ENCODE peak calls at places on chromosomes 4 and X, in five cellular contexts. S, Q, L, U and Y are unnamed samples.

GRCh38 chrX:12308420-12308819 is 170.1 kb downstream of the FRMPD4 start:
- DNase-seq in S (no peak), Q (no peak), L (no peak), U (no peak), Y (no peak)

GRCh38 chr4:44118971-44119680 is 329.5 kb downstream of the KCTD8 start:
- DNase-seq in S (no peak), Q (no peak), L (no peak), U (peak; percentile 63), Y (no peak)

GRCh38 chr4:38800366-38800765 is 4.2 kb downstream of the TLR1 start:
- DNase-seq in S (no peak), Q (no peak), L (no peak), U (no peak), Y (no peak)

GRCh38 chr4:174277433-174277832 is 6.0 kb downstream of the FBXO8 start:
- DNase-seq in S (no peak), Q (no peak), L (no peak), U (no peak), Y (no peak)

GRCh38 chr4:82372502-82372873 is 1.3 kb downstream of the HNRNPD start:
- DNase-seq in S (no peak), Q (peak; percentile 22), L (peak; percentile 63), U (peak; percentile 22), Y (peak; percentile 22)

GRCh38 chr4:104491396-104491821 is 3.3 kb downstream of the CXXC4 start:
- DNase-seq in S (peak; percentile 70), Q (no peak), L (peak; percentile 74), U (no peak), Y (peak; percentile 44)

GRCh38 chr4:113699772-113700171 is 61.8 kb downstream of the CAMK2D start:
- DNase-seq in S (no peak), Q (peak; percentile 76), L (no peak), U (peak; percentile 39), Y (no peak)

GRCh38 chr4:87835732-87836131 is 3.0 kb downstream of the MEPE start:
- DNase-seq in S (no peak), Q (no peak), L (no peak), U (no peak), Y (no peak)

GRCh38 chr4:20271954-20272353 is 20.2 kb downstream of the SLIT2 start:
- DNase-seq in S (no peak), Q (no peak), L (no peak), U (no peak), Y (no peak)

GRCh38 chr4:22348410-22348809 is 167.5 kb downstream of the ADGRA3 start:
- DNase-seq in S (no peak), Q (peak; percentile 70), L (no peak), U (no peak), Y (no peak)

GRCh38 chr4:104559502-104559901 is 64.8 kb upstream of the CXXC4 start:
- DNase-seq in S (no peak), Q (no peak), L (no peak), U (no peak), Y (no peak)

GRCh38 chr4:5041609-5042234 is 9.6 kb upstream of the STK32B start:
- DNase-seq in S (no peak), Q (no peak), L (no peak), U (no peak), Y (no peak)

GRCh38 chr4:5048721-5049120 is 2.6 kb upstream of the STK32B start:
- DNase-seq in S (no peak), Q (no peak), L (no peak), U (no peak), Y (no peak)

GRCh38 chr4:5043579-5043978 is 7.7 kb upstream of the STK32B start:
- DNase-seq in S (no peak), Q (no peak), L (no peak), U (no peak), Y (no peak)

GRCh38 chr4:5044341-5044740 is 6.9 kb upstream of the STK32B start:
- DNase-seq in S (no peak), Q (no peak), L (no peak), U (peak; percentile 45), Y (no peak)

GRCh38 chr4:5045099-5045498 is 6.2 kb upstream of the STK32B start:
- DNase-seq in S (no peak), Q (no peak), L (no peak), U (no peak), Y (no peak)
- TF ChIP-seq CTCF in S (no peak), Q (no peak), L (no peak), U (no peak), Y (no peak)

GRCh38 chr4:2932561-2932950 is 30.6 kb downstream of the NOP14 start:
- DNase-seq in S (peak; percentile 65), Q (no peak), L (no peak), U (no peak), Y (no peak)

GRCh38 chr4:2930135-2930805 is 32.9 kb downstream of the NOP14 start:
- DNase-seq in S (peak; percentile 65), Q (no peak), L (peak; percentile 31), U (no peak), Y (no peak)

GRCh38 chr4:2929469-2929868 is 33.7 kb downstream of the NOP14 start:
- DNase-seq in S (peak; percentile 63), Q (no peak), L (no peak), U (no peak), Y (no peak)

GRCh38 chr4:2931765-2932560 is 31.2 kb downstream of the NOP14 start:
- DNase-seq in S (peak; percentile 85), Q (no peak), L (no peak), U (no peak), Y (no peak)

DNA sequence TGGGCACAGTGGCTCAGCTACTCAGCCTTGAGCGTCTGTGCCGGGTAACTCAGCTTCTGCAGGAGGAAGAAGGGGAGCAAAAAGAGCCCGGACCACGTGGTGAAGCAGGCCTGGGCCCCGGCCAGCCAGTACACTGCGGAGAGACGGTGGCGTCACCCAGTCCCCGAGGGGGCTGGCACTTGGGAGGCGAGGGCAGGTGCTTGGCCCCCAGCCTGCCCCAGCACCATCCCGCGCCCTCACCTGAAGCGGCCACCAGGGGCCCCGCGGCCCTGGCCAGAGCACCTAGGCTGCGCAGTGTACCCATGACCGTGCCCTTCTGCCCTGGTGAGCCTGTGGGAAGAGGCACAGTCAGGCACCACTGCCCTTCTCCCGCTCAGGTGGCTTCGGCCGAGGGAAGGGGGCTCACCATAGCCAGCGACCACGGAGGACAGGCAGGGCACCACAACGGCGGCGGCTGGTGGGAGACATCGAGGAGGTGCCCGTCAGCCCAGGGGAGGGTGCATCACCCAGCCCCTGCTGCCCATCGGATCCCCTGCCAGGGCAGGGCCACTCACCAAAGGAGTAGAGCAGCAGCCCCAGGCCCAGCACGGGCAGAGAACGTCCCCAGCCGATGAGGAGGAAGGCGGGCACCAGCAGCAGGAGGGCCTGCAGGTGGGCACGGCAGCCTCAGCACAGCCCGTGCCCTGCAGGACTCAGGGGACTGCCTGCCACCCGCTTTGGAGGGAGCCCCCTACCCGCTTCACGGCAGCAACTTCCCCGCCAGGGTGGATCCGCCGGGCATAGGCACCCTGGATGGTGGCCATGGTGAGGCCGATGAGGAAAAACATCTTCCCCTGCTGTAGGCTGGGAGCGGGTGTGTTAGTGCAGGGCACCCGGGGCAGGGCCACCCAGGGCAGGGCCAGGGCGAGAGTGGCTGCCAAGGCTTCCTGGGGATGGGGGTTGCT is 32.1 kb downstream of the NOP14 start:
- DNase-seq in S (peak; percentile 93), Q (no peak), L (no peak), U (no peak), Y (no peak)
- TF ChIP-seq CTCF in S (peak; percentile 38), Q (no peak), L (peak; percentile 2), U (peak; percentile 39), Y (peak; percentile 24)

GRCh38 chrX:155666741-155667140 is 54.0 kb upstream of the TMLHE start:
- DNase-seq in S (no peak), Q (no peak), L (no peak), U (no peak), Y (no peak)

DNA sequence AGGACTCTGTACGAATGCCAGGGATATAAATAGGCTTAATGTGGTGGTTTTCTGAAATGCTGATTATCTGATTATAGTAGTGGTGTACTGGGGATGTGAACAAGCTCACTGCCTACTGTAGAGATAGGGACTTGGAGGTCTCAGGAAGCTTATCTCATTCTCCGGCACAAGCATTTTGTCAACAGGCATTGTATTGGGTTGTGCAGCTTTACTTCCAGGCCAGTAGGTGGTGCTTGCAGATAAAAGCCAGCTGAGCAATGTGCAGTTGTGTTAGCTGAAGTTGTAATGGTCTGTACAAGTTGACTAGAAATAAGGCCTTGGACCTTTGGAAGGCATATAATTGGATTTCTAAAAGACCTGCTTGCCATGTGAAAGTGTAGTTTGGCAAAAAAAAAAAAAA is 49.5 kb upstream of the TMLHE start:
- DNase-seq in S (no peak), Q (no peak), L (no peak), U (peak; percentile 30), Y (peak; percentile 19)
- TF ChIP-seq CTCF in S (peak; percentile 18), Q (no peak), L (no peak), U (peak; percentile 60), Y (peak; percentile 21)

GRCh38 chr4:69684821-69685220 is 31.8 kb upstream of the UGT2A1 start:
- DNase-seq in S (no peak), Q (no peak), L (no peak), U (no peak), Y (no peak)

DNA sequence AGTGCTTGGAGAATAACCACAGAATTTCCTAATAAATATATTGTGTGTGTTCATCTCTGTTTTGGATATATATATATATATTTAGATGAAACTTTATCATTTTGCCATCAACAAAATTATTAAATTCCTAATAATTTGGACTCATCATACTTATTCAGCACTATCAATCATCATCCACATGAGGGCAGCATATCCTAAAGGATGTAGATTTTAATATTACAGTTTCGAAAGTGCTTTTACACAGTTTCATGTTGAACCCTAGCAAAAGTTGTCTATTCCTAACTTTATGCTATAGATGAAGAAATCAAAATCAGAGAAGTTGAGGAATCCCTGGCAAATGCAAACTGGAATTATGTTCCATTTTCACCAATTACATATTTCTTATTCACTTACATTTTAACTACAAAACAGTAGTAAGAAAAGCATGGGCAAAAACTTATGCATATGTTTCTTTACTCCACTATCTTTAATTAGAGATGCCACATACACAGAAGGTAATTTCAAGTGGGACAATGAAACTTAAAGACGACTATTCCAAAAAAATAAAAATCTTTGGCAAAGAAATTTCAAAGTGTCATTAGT is 36.6 kb upstream of the UGT2A1 start:
- DNase-seq in S (no peak), Q (peak; percentile 26), L (peak; percentile 58), U (peak; percentile 43), Y (peak; percentile 9)
- TF ChIP-seq CTCF in S (peak; percentile 63), Q (peak; percentile 60), L (peak; percentile 84), U (peak; percentile 23), Y (peak; percentile 28)

DNA sequence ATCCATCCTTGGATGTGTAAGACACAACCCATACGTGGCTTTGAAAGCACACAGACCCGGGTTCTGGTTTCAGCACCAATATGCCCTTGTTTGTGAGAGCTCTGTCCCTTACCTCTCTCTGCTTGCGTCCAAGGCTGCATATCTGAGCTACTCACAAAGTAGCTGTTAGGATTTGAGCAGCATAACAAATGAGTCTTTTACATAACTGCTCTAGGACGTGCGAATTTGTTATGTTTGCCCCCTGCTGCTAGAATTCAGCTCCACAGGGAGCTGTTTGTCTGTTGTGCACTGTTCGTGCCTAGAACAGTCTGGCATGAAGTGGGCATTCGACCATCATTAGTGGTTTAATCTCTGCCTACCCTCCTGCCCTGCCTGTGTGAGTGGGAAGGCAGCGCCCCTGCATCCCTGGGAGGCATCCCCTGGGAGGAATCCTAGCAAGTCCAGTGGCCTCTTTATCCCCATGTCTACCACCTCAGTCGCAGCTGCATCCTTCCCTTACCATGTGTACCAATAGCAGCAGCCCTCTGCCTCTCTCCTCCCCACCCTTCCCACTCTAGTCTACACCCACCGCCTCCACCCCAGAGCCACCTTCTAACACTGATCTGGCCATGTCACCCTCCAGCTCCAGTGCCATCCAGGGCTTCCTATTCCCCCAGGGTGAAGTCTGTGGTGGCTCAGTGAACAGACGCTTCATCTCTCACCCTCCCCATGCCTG is 42.0 kb downstream of the SLC2A9 start:
- DNase-seq in S (no peak), Q (no peak), L (no peak), U (no peak), Y (no peak)
- TF ChIP-seq CTCF in S (no peak), Q (no peak), L (no peak), U (no peak), Y (no peak)